ENCODE peak calls at places on chromosomes 5 and 9, in four cellular contexts. Z is cardiac muscle cell, H is IMR-90, B is right lobe of liver. J is an unnamed sample.

GRCh38 chr9:125203259-125203658 is 2.9 kb downstream of the RABEPK start:
- DNase-seq in Z (no peak), B (no peak), H (peak; percentile 46), J (no peak)

GRCh38 chr5:118794281-118794680 is 194.1 kb downstream of the DTWD2 start:
- DNase-seq in Z (no peak), H (no peak), B (no peak), J (no peak)

GRCh38 chr5:10124287-10124686 is 125.4 kb downstream of the ATPSCKMT start:
- DNase-seq in B (no peak), H (no peak), Z (no peak), J (no peak)

GRCh38 chr5:69242215-69242927 is 7.7 kb downstream of the CDK7 start:
- DNase-seq in Z (no peak), H (no peak), B (no peak), J (no peak)

GRCh38 chr5:41112486-41113455 is 41.6 kb upstream of the MROH2B start:
- DNase-seq in H (peak; percentile 86), B (no peak), Z (no peak), J (no peak)

GRCh38 chr9:72951520-72952393 is 1.1 kb downstream of the ALDH1A1 start:
- DNase-seq in H (no peak), B (no peak), Z (no peak), J (no peak)

GRCh38 chr9:124011460-124012301 is at the start of gene LHX2:
- DNase-seq in Z (peak; percentile 86), B (peak; percentile 70), H (peak; percentile 52), J (no peak)

GRCh38 chr5:120789918-120790714 is 326.0 kb downstream of the PRR16 start:
- DNase-seq in Z (no peak), B (no peak), H (no peak), J (no peak)

GRCh38 chr5:1462358-1462757 is 17.1 kb upstream of the SLC6A3 start:
- DNase-seq in Z (no peak), B (no peak), H (no peak), J (no peak)

GRCh38 chr9:71941060-71941568 is 29.7 kb downstream of the C9orf85 start:
- DNase-seq in B (no peak), Z (no peak), H (peak; percentile 60), J (no peak)

GRCh38 chr9:116460026-116460425 is 227.1 kb upstream of the TRIM32 start:
- DNase-seq in H (no peak), Z (no peak), B (no peak), J (no peak)

GRCh38 chr9:2174911-2175310 is 159.8 kb downstream of the SMARCA2 start:
- DNase-seq in Z (no peak), H (no peak), B (no peak), J (no peak)

GRCh38 chr9:2170737-2171136 is 155.6 kb downstream of the SMARCA2 start:
- DNase-seq in H (no peak), Z (no peak), B (no peak), J (no peak)

GRCh38 chr9:2174321-2174720 is 159.2 kb downstream of the SMARCA2 start:
- DNase-seq in Z (no peak), B (no peak), H (no peak), J (no peak)

GRCh38 chr9:2173861-2174260 is 158.7 kb downstream of the SMARCA2 start:
- DNase-seq in Z (no peak), H (no peak), B (no peak), J (no peak)

GRCh38 chr9:2173170-2173569 is 158.0 kb downstream of the SMARCA2 start:
- DNase-seq in H (no peak), B (no peak), Z (no peak), J (no peak)
- H3K36me3 ChIP-seq in H (peaks cover 4% of the 10 kb centered on the region), B (peaks cover 17% of the 10 kb centered on the region), Z (no peaks in the 10 kb centered on the region), J (no peaks in the 10 kb centered on the region)

GRCh38 chr5:169706070-169706469 is 69.0 kb downstream of the DOCK2 start:
- DNase-seq in H (no peak), Z (no peak), B (no peak), J (no peak)
- H3K27ac ChIP-seq in H (peak overlapping the region; percentile 35), Z (no peak overlapping the region), B (no peak overlapping the region), J (no peak overlapping the region)

DNA sequence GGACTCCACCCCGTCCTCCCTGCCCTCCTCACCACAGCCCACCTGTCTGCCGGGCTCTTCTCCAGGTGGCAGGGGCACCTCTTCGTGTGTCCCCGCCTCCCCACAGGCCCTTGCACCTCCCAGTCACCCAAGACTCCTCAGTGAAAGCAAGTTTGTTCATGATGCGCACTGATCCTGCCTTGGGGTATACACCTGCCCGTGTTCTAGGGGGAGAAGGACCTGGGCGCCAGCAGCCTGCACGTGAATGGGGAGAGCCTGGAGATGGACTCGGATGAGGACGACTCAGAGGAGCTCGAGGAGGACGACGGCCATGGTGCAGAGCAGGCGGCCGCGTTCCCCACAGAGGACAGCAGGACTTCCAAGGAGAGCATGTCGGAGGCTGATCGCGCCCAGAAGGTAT is 124.9 kb downstream of the EHMT1 start:
- DNase-seq in Z (no peak), B (no peak), H (no peak), J (no peak)
- H3K4me1 ChIP-seq in Z (peaks cover 5% of the 10 kb centered on the region), B (no peaks in the 10 kb centered on the region), H (peaks cover 2% of the 10 kb centered on the region), J (peaks cover 3% of the 10 kb centered on the region)

GRCh38 chr9:36894695-36895310 is 139.3 kb downstream of the PAX5 start:
- DNase-seq in H (no peak), Z (no peak), B (peak; percentile 23), J (no peak)
- H3K36me3 ChIP-seq in H (no peaks in the 10 kb centered on the region), Z (no peaks in the 10 kb centered on the region), B (no peaks in the 10 kb centered on the region), J (no peaks in the 10 kb centered on the region)

GRCh38 chr9:135887585-135888050 is 19.7 kb downstream of the CAMSAP1 start:
- DNase-seq in B (no peak), H (no peak), Z (peak; percentile 28), J (no peak)
- H3K27ac ChIP-seq in B (no peak overlapping the region), H (no peak overlapping the region), Z (peak overlapping the region; percentile 74), J (no peak overlapping the region)

J was measured in esophagus squamous epithelium.